ENCODE peak calls at places on chromosomes 6 and 20, in five cellular contexts. One of them, this sample, is unnamed.

GRCh38 chr6:127855542-127856159 is 45.2 kb downstream of the THEMIS start:
- DNase-seq in endothelial cell: peak
- DNase-seq in stimulated activated CD8-positive, alpha-beta memory T cell treated with anti-CD3 and anti-CD28 coated beads, Interleukin-4, amount 100 ng/mL, for 4 hours: no peak
- DNase-seq in HTR-8/SVneo: peak
- DNase-seq in DMS53: peak
- DNase-seq in this sample: peak

GRCh38 chr6:5923840-5924239 is 82.9 kb downstream of the NRN1 start:
- DNase-seq in endothelial cell: no peak
- DNase-seq in stimulated activated CD8-positive, alpha-beta memory T cell treated with anti-CD3 and anti-CD28 coated beads, Interleukin-4, amount 100 ng/mL, for 4 hours: no peak
- DNase-seq in HTR-8/SVneo: no peak
- DNase-seq in DMS53: no peak
- DNase-seq in this sample: no peak

GRCh38 chr20:26354521-26354920 is 657.9 kb upstream of the ZNF337 start:
- DNase-seq in endothelial cell: no peak
- DNase-seq in stimulated activated CD8-positive, alpha-beta memory T cell treated with anti-CD3 and anti-CD28 coated beads, Interleukin-4, amount 100 ng/mL, for 4 hours: no peak
- DNase-seq in HTR-8/SVneo: no peak
- DNase-seq in DMS53: no peak
- DNase-seq in this sample: no peak

GRCh38 chr6:101607286-101607685 is 213.8 kb downstream of the GRIK2 start:
- DNase-seq in endothelial cell: no peak
- DNase-seq in stimulated activated CD8-positive, alpha-beta memory T cell treated with anti-CD3 and anti-CD28 coated beads, Interleukin-4, amount 100 ng/mL, for 4 hours: no peak
- DNase-seq in HTR-8/SVneo: no peak
- DNase-seq in DMS53: no peak
- DNase-seq in this sample: no peak

GRCh38 chr6:37566209-37566859 is 66.6 kb upstream of the CCDC167 start:
- DNase-seq in endothelial cell: peak
- DNase-seq in stimulated activated CD8-positive, alpha-beta memory T cell treated with anti-CD3 and anti-CD28 coated beads, Interleukin-4, amount 100 ng/mL, for 4 hours: peak
- DNase-seq in HTR-8/SVneo: peak
- DNase-seq in DMS53: peak
- DNase-seq in this sample: peak

GRCh38 chr6:146358341-146359046 is 185.1 kb upstream of the RAB32 start:
- DNase-seq in endothelial cell: no peak
- DNase-seq in stimulated activated CD8-positive, alpha-beta memory T cell treated with anti-CD3 and anti-CD28 coated beads, Interleukin-4, amount 100 ng/mL, for 4 hours: no peak
- DNase-seq in HTR-8/SVneo: no peak
- DNase-seq in DMS53: no peak
- DNase-seq in this sample: no peak

GRCh38 chr6:3306848-3307247 is 48.1 kb downstream of the PSMG4 start:
- DNase-seq in endothelial cell: no peak
- DNase-seq in stimulated activated CD8-positive, alpha-beta memory T cell treated with anti-CD3 and anti-CD28 coated beads, Interleukin-4, amount 100 ng/mL, for 4 hours: no peak
- DNase-seq in HTR-8/SVneo: no peak
- DNase-seq in DMS53: no peak
- DNase-seq in this sample: no peak

GRCh38 chr6:106223300-106223930 is 102.1 kb downstream of the ATG5 start:
- DNase-seq in endothelial cell: peak
- DNase-seq in stimulated activated CD8-positive, alpha-beta memory T cell treated with anti-CD3 and anti-CD28 coated beads, Interleukin-4, amount 100 ng/mL, for 4 hours: peak
- DNase-seq in HTR-8/SVneo: peak
- DNase-seq in DMS53: peak
- DNase-seq in this sample: peak

GRCh38 chr20:35991142-35991771 is 22.9 kb downstream of the CNBD2 start:
- DNase-seq in endothelial cell: peak
- DNase-seq in stimulated activated CD8-positive, alpha-beta memory T cell treated with anti-CD3 and anti-CD28 coated beads, Interleukin-4, amount 100 ng/mL, for 4 hours: no peak
- DNase-seq in HTR-8/SVneo: peak
- DNase-seq in DMS53: peak
- DNase-seq in this sample: no peak

GRCh38 chr20:30485331-30486102 is 771.9 kb upstream of the DEFB115 start:
- DNase-seq in endothelial cell: no peak
- DNase-seq in stimulated activated CD8-positive, alpha-beta memory T cell treated with anti-CD3 and anti-CD28 coated beads, Interleukin-4, amount 100 ng/mL, for 4 hours: no peak
- DNase-seq in HTR-8/SVneo: no peak
- DNase-seq in DMS53: no peak
- DNase-seq in this sample: no peak

GRCh38 chr6:17001188-17001587 is 100.7 kb upstream of the STMND1 start:
- DNase-seq in endothelial cell: no peak
- DNase-seq in stimulated activated CD8-positive, alpha-beta memory T cell treated with anti-CD3 and anti-CD28 coated beads, Interleukin-4, amount 100 ng/mL, for 4 hours: no peak
- DNase-seq in HTR-8/SVneo: peak
- DNase-seq in DMS53: no peak
- DNase-seq in this sample: no peak

GRCh38 chr6:159788757-159789376 is 535 bp downstream of the TCP1 start:
- DNase-seq in endothelial cell: peak
- DNase-seq in stimulated activated CD8-positive, alpha-beta memory T cell treated with anti-CD3 and anti-CD28 coated beads, Interleukin-4, amount 100 ng/mL, for 4 hours: no peak
- DNase-seq in HTR-8/SVneo: peak
- DNase-seq in DMS53: peak
- DNase-seq in this sample: peak

GRCh38 chr6:135506270-135506997 is 8.9 kb upstream of the AHI1 start:
- DNase-seq in endothelial cell: no peak
- DNase-seq in stimulated activated CD8-positive, alpha-beta memory T cell treated with anti-CD3 and anti-CD28 coated beads, Interleukin-4, amount 100 ng/mL, for 4 hours: no peak
- DNase-seq in HTR-8/SVneo: peak
- DNase-seq in DMS53: peak
- DNase-seq in this sample: no peak

GRCh38 chr20:38804682-38805501 is 605 bp upstream of the PPP1R16B start:
- DNase-seq in endothelial cell: peak
- DNase-seq in stimulated activated CD8-positive, alpha-beta memory T cell treated with anti-CD3 and anti-CD28 coated beads, Interleukin-4, amount 100 ng/mL, for 4 hours: peak
- DNase-seq in HTR-8/SVneo: no peak
- DNase-seq in DMS53: no peak
- DNase-seq in this sample: peak

This sample was measured in T-helper 22 cell.